ENCODE peak calls at places on chromosomes 2 and 18, in four cellular contexts. J is GM06990, W is psoas muscle, K is fibroblast of mammary gland. Z is an unnamed sample.

GRCh38 chr2:2845267-2845666 is 514.2 kb upstream of the MYT1L start:
- DNase-seq in J (no peak), W (no peak), K (no peak), Z (no peak)

GRCh38 chr2:101418704-101419663 is 31.7 kb upstream of the CREG2 start:
- DNase-seq in J (no peak), W (no peak), K (peak; percentile 74), Z (peak; percentile 71)

GRCh38 chr18:39296293-39296888 is 1730.8 kb upstream of the CELF4 start:
- DNase-seq in J (no peak), W (no peak), K (no peak), Z (no peak)

GRCh38 chr2:109346601-109347228 is 217.7 kb downstream of the SH3RF3 start:
- DNase-seq in J (no peak), W (no peak), K (no peak), Z (no peak)

GRCh38 chr2:231212329-231212845 is 14.0 kb downstream of the ARMC9 start:
- DNase-seq in J (no peak), W (peak; percentile 31), K (peak; percentile 28), Z (peak; percentile 81)

GRCh38 chr2:14903709-14904374 is 271.3 kb downstream of the LRATD1 start:
- DNase-seq in J (peak; percentile 59), W (no peak), K (peak; percentile 2), Z (no peak)

GRCh38 chr2:24365826-24366225 is 5.5 kb upstream of the ITSN2 start:
- DNase-seq in J (no peak), W (no peak), K (no peak), Z (no peak)

GRCh38 chr2:159939946-159940345 is 122.5 kb downstream of the PLA2R1 start:
- DNase-seq in J (no peak), W (no peak), K (peak; percentile 28), Z (peak; percentile 36)

GRCh38 chr18:58682429-58683069 is 11.3 kb downstream of the MALT1 start:
- DNase-seq in J (no peak), W (peak; percentile 35), K (peak; percentile 83), Z (peak; percentile 90)

GRCh38 chr2:72109904-72110303 is 37.8 kb downstream of the CYP26B1 start:
- DNase-seq in J (no peak), W (no peak), K (no peak), Z (no peak)

GRCh38 chr2:204282525-204282924 is 262.8 kb upstream of the PARD3B start:
- DNase-seq in J (no peak), W (no peak), K (no peak), Z (peak; percentile 35)

GRCh38 chr2:60385648-60386047 is 167.8 kb downstream of the BCL11A start:
- DNase-seq in J (no peak), W (no peak), K (no peak), Z (no peak)

GRCh38 chr2:77521931-77522470 is at the start of gene LRRTM4:
- DNase-seq in J (no peak), W (no peak), K (no peak), Z (peak; percentile 1)

GRCh38 chr2:207110730-207111129 is 55.0 kb downstream of the KLF7 start:
- DNase-seq in J (no peak), W (no peak), K (no peak), Z (no peak)

GRCh38 chr2:158716091-158716815 is 78.9 kb upstream of the DAPL1 start:
- DNase-seq in J (no peak), W (no peak), K (no peak), Z (no peak)

GRCh38 chr2:138373993-138374408 is 127.6 kb upstream of the SPOPL start:
- DNase-seq in J (no peak), W (no peak), K (peak; percentile 59), Z (peak; percentile 50)

GRCh38 chr18:49177812-49178211 is 227.0 kb upstream of the SMAD7 start:
- DNase-seq in J (no peak), W (no peak), K (peak; percentile 72), Z (peak; percentile 80)

GRCh38 chr2:9258953-9259399 is 52.4 kb downstream of the ASAP2 start:
- DNase-seq in J (no peak), W (peak; percentile 61), K (peak; percentile 68), Z (peak; percentile 66)
- H3K4me3 ChIP-seq in J (no peak overlapping the region), W (no peak overlapping the region), K (peak overlapping the region; percentile 20), Z (peak overlapping the region; percentile 11)

GRCh38 chr2:84257871-84258270 is 201.2 kb downstream of the SUCLG1 start:
- DNase-seq in J (no peak), W (no peak), K (no peak), Z (no peak)
- TF ChIP-seq CTCF in J (peak; percentile 28), W (no peak), K (no peak), Z (no peak)

DNA sequence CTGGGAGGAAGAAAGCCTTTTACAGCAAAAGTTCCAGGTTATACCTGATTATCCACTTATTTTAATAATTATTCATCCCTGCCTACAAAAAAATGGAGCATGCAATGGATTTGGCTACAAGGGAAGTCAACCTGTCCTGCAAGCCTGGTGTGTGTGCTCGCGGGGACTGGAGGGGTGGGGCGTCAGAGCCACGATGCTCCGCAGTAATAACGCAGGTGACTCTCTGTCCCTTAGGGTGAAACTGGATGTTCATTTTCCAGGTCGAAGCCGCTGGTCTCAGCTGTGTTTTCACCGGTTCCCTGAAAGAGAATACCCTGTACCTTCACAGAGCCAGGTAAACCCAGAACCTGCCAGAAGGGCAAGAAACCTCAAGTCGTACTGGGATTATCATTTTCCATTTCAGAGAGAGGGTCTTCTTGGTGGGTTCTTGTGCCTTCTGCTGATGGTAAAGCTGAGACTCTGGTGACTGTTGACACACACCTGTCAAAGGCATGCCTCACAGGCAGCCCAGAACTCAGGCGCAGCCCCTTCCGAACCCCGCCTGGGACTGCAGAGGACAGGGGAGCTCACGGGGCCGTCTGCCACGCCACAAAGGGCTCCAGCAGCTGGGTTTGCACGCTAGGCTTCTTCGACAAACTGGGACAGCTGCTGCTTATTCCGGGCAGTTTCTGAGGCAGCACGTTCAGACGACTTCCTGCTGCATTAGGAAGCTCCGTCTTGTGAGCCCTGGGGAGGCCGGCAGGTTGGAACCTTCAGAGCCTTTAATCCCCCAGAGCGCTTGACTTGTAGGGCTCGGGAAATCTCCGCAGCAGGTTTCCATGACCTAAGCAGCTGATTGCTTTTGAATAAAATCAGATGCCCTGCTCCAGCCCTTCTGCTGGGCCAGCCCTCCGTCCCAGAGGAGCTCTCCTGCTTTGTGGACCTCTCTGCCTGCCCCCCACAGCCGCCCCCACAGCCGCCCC is 58.7 kb downstream of the KCNG2 start:
- DNase-seq in J (peak; percentile 32), W (no peak), K (peak; percentile 18), Z (no peak)
- H3K4me3 ChIP-seq in J (no peak overlapping the region), W (no peak overlapping the region), K (no peak overlapping the region), Z (no peak overlapping the region)

DNA sequence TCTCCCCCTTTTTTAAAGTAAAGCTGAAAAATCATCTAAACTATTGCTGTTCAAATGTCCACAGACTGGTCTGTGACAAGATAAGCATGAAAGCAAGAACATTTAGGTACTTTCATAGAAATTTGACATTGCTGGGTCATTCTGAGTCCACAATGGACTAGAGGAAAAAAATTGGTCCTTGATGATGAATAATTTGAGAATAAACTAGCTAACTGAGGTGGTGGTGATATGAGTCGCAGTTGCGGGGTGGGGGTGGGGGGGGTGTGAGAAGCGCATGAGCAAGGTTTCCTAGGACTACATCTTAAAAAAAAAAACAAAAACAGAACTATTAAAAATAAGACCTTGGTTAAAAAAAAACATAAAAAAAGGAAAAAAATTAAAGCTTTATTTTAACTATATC is 88.2 kb downstream of the ASXL2 start:
- DNase-seq in J (peak; percentile 43), W (no peak), K (peak; percentile 4), Z (no peak)
- TF ChIP-seq CTCF in J (no peak), W (no peak), K (no peak), Z (no peak)

GRCh38 chr18:23494992-23495391 is 8.3 kb upstream of the RMC1 start:
- DNase-seq in J (no peak), W (no peak), K (no peak), Z (no peak)

GRCh38 chr18:23493654-23494053 is 9.7 kb upstream of the RMC1 start:
- DNase-seq in J (no peak), W (no peak), K (no peak), Z (no peak)

GRCh38 chr18:23498877-23499570 is 4.3 kb upstream of the RMC1 start:
- DNase-seq in J (peak; percentile 45), W (peak; percentile 54), K (peak; percentile 73), Z (peak; percentile 72)

GRCh38 chr18:23498062-23498582 is 5.2 kb upstream of the RMC1 start:
- DNase-seq in J (no peak), W (no peak), K (no peak), Z (no peak)

DNA sequence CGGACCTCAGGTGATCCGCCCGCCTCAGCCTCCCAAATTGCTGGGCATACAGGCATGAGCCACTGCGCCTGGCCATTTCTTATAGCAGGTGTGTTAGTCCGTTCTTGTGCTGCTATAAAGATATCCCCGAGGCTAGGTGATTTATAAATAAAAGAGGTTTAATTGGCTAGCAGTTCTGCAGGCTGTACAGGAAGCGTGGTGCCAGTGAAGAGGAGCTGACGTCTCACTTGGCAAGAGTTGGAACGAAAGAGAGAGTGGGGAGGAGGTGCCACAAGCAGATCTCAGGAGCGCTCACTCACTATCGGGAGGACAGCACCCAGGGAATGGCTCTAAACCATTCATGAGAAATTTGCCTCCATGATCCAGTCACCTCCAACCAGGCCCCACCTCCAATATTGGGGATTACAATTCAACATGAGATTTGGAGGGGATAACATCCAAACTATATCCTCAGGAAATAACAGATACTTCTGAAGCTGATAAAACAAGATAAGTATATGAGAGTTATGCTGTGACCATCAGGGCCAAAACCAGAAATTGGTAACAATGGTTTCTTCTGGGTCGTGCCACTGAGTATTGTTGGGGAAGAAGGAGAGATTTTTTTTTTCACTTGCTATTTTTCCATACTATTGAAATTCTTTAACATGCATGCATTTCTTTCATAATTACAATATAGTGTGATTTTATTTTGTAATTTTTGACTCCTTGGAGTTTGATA is 7.4 kb upstream of the RMC1 start:
- DNase-seq in J (no peak), W (no peak), K (no peak), Z (no peak)
- H3K4me3 ChIP-seq in J (no peak overlapping the region), W (no peak overlapping the region), K (no peak overlapping the region), Z (no peak overlapping the region)

GRCh38 chr2:176383100-176383499 is 113.9 kb downstream of the MTX2 start:
- DNase-seq in J (no peak), W (no peak), K (no peak), Z (no peak)

GRCh38 chr2:176385219-176385618 is 116.0 kb downstream of the MTX2 start:
- DNase-seq in J (no peak), W (no peak), K (peak; percentile 20), Z (no peak)

GRCh38 chr2:176388886-176389285 is 119.6 kb downstream of the MTX2 start:
- DNase-seq in J (no peak), W (no peak), K (peak; percentile 22), Z (peak; percentile 81)

GRCh38 chr2:176383836-176384442 is 114.7 kb downstream of the MTX2 start:
- DNase-seq in J (no peak), W (no peak), K (no peak), Z (no peak)

GRCh38 chr2:176385838-176386237 is 116.6 kb downstream of the MTX2 start:
- DNase-seq in J (no peak), W (no peak), K (no peak), Z (no peak)
- TF ChIP-seq CTCF in J (peak; percentile 28), W (no peak), K (no peak), Z (no peak)

DNA sequence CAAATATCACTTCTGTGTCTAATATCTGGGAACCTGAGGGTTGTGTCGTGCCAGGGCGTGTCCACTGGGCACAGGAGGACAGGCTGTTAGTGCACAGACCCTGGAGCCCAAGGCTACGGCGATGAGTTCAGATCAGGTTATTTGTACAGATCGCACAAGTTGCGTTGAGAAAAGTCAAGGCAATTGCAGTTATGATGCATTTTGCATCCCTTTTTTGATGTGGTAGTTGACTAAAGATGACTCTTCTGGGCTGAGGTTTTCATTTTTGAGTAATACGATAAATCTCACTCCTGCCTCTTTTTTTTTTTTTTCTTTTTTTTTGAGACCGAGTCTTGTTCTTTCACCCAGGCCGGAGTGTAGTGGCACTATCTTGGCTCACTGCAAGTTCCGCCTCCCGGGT is 7.2 kb downstream of the RBFA start:
- DNase-seq in J (no peak), W (no peak), K (no peak), Z (no peak)
- H3K4me3 ChIP-seq in J (no peak overlapping the region), W (no peak overlapping the region), K (no peak overlapping the region), Z (no peak overlapping the region)

Z was measured in astrocyte of the spinal cord.